ENCODE peak calls at places on chromosomes 4 and X, in four cellular contexts. One of them, this sample, is unnamed.

GRCh38 chr4:140252742-140253555 is 99.0 kb upstream of the MAML3 start:
- DNase-seq in SK-N-SH: peak; percentile 94
- DNase-seq in K562: peak; percentile 73
- DNase-seq in HCT116: peak; percentile 43
- DNase-seq in this sample: peak; percentile 28

GRCh38 chr4:128590773-128591172 is 218.7 kb upstream of the JADE1 start:
- DNase-seq in SK-N-SH: no peak
- DNase-seq in K562: no peak
- DNase-seq in HCT116: no peak
- DNase-seq in this sample: no peak

GRCh38 chrX:105263171-105263570 is 42.7 kb upstream of the TEX13A start:
- DNase-seq in SK-N-SH: no peak
- DNase-seq in K562: no peak
- DNase-seq in HCT116: no peak
- DNase-seq in this sample: no peak

GRCh38 chrX:13093489-13094140 is 49.2 kb upstream of the FAM9C start:
- DNase-seq in SK-N-SH: no peak
- DNase-seq in K562: no peak
- DNase-seq in HCT116: no peak
- DNase-seq in this sample: no peak

GRCh38 chr4:3805731-3806130 is 39.5 kb downstream of the ADRA2C start:
- DNase-seq in SK-N-SH: no peak
- DNase-seq in K562: no peak
- DNase-seq in HCT116: no peak
- DNase-seq in this sample: no peak

GRCh38 chr4:163367651-163368050 is 24.0 kb downstream of the NPY5R start:
- DNase-seq in SK-N-SH: no peak
- DNase-seq in K562: no peak
- DNase-seq in HCT116: no peak
- DNase-seq in this sample: no peak

GRCh38 chr4:38046735-38047487 is 86.7 kb downstream of the PTTG2 start:
- DNase-seq in SK-N-SH: no peak
- DNase-seq in K562: no peak
- DNase-seq in HCT116: no peak
- DNase-seq in this sample: peak; percentile 33

GRCh38 chrX:69229436-69229835 is 64.2 kb upstream of the PJA1 start:
- DNase-seq in SK-N-SH: no peak
- DNase-seq in K562: no peak
- DNase-seq in HCT116: no peak
- DNase-seq in this sample: no peak

GRCh38 chr4:188660796-188661195 is 521.6 kb downstream of the TRIML1 start:
- DNase-seq in SK-N-SH: no peak
- DNase-seq in K562: no peak
- DNase-seq in HCT116: no peak
- DNase-seq in this sample: no peak

GRCh38 chrX:15236146-15236545 is 33.7 kb downstream of the ASB9 start:
- DNase-seq in SK-N-SH: no peak
- DNase-seq in K562: no peak
- DNase-seq in HCT116: no peak
- DNase-seq in this sample: no peak

GRCh38 chr4:476501-476900 is 22.5 kb downstream of the ZNF721 start:
- DNase-seq in SK-N-SH: no peak
- DNase-seq in K562: no peak
- DNase-seq in HCT116: no peak
- DNase-seq in this sample: no peak

GRCh38 chr4:95158045-95158444 is 390.7 kb downstream of the UNC5C start:
- DNase-seq in SK-N-SH: no peak
- DNase-seq in K562: no peak
- DNase-seq in HCT116: no peak
- DNase-seq in this sample: no peak

GRCh38 chr4:109574443-109574850 is 14.4 kb downstream of the MCUB start:
- DNase-seq in SK-N-SH: no peak
- DNase-seq in K562: peak; percentile 35
- DNase-seq in HCT116: no peak
- DNase-seq in this sample: no peak

GRCh38 chrX:107629533-107629909 is 1.2 kb downstream of the PRPS1 start:
- DNase-seq in SK-N-SH: peak; percentile 25
- DNase-seq in K562: peak; percentile 30
- DNase-seq in HCT116: no peak
- DNase-seq in this sample: no peak

GRCh38 chrX:24037729-24038128 is 10.7 kb upstream of the KLHL15 start:
- DNase-seq in SK-N-SH: no peak
- DNase-seq in K562: no peak
- DNase-seq in HCT116: no peak
- DNase-seq in this sample: no peak

GRCh38 chrX:14095702-14096101 is 66.0 kb upstream of the GEMIN8 start:
- DNase-seq in SK-N-SH: peak; percentile 52
- DNase-seq in K562: peak; percentile 44
- DNase-seq in HCT116: peak; percentile 57
- DNase-seq in this sample: peak; percentile 40

GRCh38 chr4:77804471-77804870 is 14.7 kb downstream of the CNOT6L start:
- DNase-seq in SK-N-SH: no peak
- DNase-seq in K562: no peak
- DNase-seq in HCT116: no peak
- DNase-seq in this sample: no peak

GRCh38 chr4:61068745-61069144 is 131.4 kb upstream of the ADGRL3 start:
- DNase-seq in SK-N-SH: no peak
- DNase-seq in K562: no peak
- DNase-seq in HCT116: no peak
- DNase-seq in this sample: no peak

GRCh38 chrX:87846956-87847355 is 329.4 kb downstream of the KLHL4 start:
- DNase-seq in SK-N-SH: no peak
- DNase-seq in K562: no peak
- DNase-seq in HCT116: no peak
- DNase-seq in this sample: no peak

GRCh38 chr4:144575181-144575580 is 70.8 kb upstream of the HHIP start:
- DNase-seq in SK-N-SH: no peak
- DNase-seq in K562: no peak
- DNase-seq in HCT116: no peak
- DNase-seq in this sample: no peak

GRCh38 chrX:49192722-49193328 is 6.7 kb upstream of the PRICKLE3 start:
- DNase-seq in SK-N-SH: no peak
- DNase-seq in K562: no peak
- DNase-seq in HCT116: no peak
- DNase-seq in this sample: no peak

GRCh38 chr4:139606600-139607301 is 50.7 kb upstream of the SETD7 start:
- DNase-seq in SK-N-SH: no peak
- DNase-seq in K562: peak; percentile 36
- DNase-seq in HCT116: no peak
- DNase-seq in this sample: no peak

GRCh38 chr4:177290780-177291179 is 18.9 kb upstream of the NEIL3 start:
- DNase-seq in SK-N-SH: no peak
- DNase-seq in K562: no peak
- DNase-seq in HCT116: no peak
- DNase-seq in this sample: no peak

GRCh38 chr4:88217169-88217568 is 58.7 kb upstream of the ABCG2 start:
- DNase-seq in SK-N-SH: no peak
- DNase-seq in K562: no peak
- DNase-seq in HCT116: no peak
- DNase-seq in this sample: no peak

GRCh38 chrX:80139564-80139963 is 125.0 kb downstream of the TBX22 start:
- DNase-seq in SK-N-SH: no peak
- DNase-seq in K562: no peak
- DNase-seq in HCT116: no peak
- DNase-seq in this sample: no peak

GRCh38 chr4:11507920-11508319 is 79.2 kb upstream of the HS3ST1 start:
- DNase-seq in SK-N-SH: no peak
- DNase-seq in K562: no peak
- DNase-seq in HCT116: no peak
- DNase-seq in this sample: no peak

GRCh38 chr4:123338715-123339114 is 57.9 kb upstream of the SPRY1 start:
- DNase-seq in SK-N-SH: no peak
- DNase-seq in K562: no peak
- DNase-seq in HCT116: no peak
- DNase-seq in this sample: no peak

GRCh38 chr4:26069218-26069617 is 155.2 kb downstream of the SMIM20 start:
- DNase-seq in SK-N-SH: peak; percentile 62
- DNase-seq in K562: peak; percentile 24
- DNase-seq in HCT116: no peak
- DNase-seq in this sample: peak; percentile 62

GRCh38 chr4:177699365-177700213 is 257.4 kb upstream of the AGA start:
- DNase-seq in SK-N-SH: no peak
- DNase-seq in K562: no peak
- DNase-seq in HCT116: no peak
- DNase-seq in this sample: no peak

GRCh38 chrX:136028383-136028984 is 43.2 kb downstream of the SLC9A6 start:
- DNase-seq in SK-N-SH: peak; percentile 47
- DNase-seq in K562: peak; percentile 16
- DNase-seq in HCT116: peak; percentile 21
- DNase-seq in this sample: peak; percentile 11

GRCh38 chrX:50430917-50431316 is 39.7 kb downstream of the DGKK start:
- DNase-seq in SK-N-SH: no peak
- DNase-seq in K562: no peak
- DNase-seq in HCT116: no peak
- DNase-seq in this sample: no peak

GRCh38 chr4:181646864-181647263 is 596.3 kb upstream of the TENM3 start:
- DNase-seq in SK-N-SH: no peak
- DNase-seq in K562: no peak
- DNase-seq in HCT116: no peak
- DNase-seq in this sample: no peak

GRCh38 chr4:125303058-125303457 is 11.7 kb upstream of the FAT4 start:
- DNase-seq in SK-N-SH: no peak
- DNase-seq in K562: no peak
- DNase-seq in HCT116: no peak
- DNase-seq in this sample: no peak

GRCh38 chr4:148007789-148008188 is 275.9 kb downstream of the ARHGAP10 start:
- DNase-seq in SK-N-SH: no peak
- DNase-seq in K562: no peak
- DNase-seq in HCT116: no peak
- DNase-seq in this sample: no peak

GRCh38 chrX:31233941-31234496 is 162.2 kb upstream of the FTHL17 start:
- DNase-seq in SK-N-SH: no peak
- DNase-seq in K562: no peak
- DNase-seq in HCT116: no peak
- DNase-seq in this sample: peak; percentile 71

GRCh38 chr4:4480685-4481393 is 61.0 kb downstream of the STX18 start:
- DNase-seq in SK-N-SH: peak; percentile 45
- DNase-seq in K562: no peak
- DNase-seq in HCT116: no peak
- DNase-seq in this sample: no peak

GRCh38 chr4:1403591-1404572 is 2.4 kb downstream of the NKX1-1 start:
- DNase-seq in SK-N-SH: peak; percentile 50
- DNase-seq in K562: no peak
- DNase-seq in HCT116: no peak
- DNase-seq in this sample: no peak

DNA sequence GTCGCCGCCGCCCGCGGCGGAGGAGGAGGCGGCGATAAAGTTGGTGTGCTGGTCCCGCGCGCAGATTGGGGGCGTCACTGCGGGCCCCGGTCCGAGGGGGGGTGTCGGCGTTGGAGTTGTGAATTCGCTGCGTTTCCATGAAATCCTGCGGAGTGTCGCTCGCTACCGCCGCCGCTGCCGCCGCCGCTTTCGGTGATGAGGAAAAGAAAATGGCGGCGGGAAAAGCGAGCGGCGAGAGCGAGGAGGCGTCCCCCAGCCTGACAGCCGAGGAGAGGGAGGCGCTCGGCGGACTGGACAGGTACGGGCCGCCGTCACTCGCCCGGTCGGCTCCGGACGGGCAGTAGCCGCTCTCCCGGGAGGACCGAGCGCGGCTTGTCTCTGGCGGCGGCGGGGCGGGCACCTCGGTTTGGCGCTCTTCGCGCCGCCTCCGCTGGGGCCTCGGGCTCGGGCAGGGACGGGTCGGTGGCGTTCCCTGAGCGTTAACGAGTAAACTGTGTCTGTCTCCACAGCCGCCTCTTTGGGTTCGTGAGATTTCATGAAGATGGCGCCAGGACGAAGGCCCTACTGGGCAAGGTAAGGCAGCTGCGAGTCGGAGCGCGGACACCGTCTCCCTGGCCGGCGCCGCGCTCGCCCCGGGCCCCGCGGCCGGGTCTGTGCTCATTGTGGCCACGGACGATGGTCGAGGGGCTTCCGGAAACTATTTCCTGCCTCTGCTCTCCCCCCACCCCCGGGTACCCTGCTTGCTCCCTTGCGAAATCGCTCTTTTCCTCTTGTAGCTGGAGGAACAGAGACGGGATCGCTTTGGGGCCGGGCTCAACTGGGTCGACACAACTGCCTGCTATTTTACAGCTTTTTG is 655 bp downstream of the KDM6A start:
- DNase-seq in SK-N-SH: peak; percentile 74
- DNase-seq in K562: peak; percentile 30
- DNase-seq in HCT116: no peak
- DNase-seq in this sample: no peak
- TF ChIP-seq YY1 in SK-N-SH: peak; percentile 89
- TF ChIP-seq YY1 in K562: peak; percentile 27
- TF ChIP-seq YY1 in HCT116: peak; percentile 73
- TF ChIP-seq YY1 in this sample: no peak

DNA sequence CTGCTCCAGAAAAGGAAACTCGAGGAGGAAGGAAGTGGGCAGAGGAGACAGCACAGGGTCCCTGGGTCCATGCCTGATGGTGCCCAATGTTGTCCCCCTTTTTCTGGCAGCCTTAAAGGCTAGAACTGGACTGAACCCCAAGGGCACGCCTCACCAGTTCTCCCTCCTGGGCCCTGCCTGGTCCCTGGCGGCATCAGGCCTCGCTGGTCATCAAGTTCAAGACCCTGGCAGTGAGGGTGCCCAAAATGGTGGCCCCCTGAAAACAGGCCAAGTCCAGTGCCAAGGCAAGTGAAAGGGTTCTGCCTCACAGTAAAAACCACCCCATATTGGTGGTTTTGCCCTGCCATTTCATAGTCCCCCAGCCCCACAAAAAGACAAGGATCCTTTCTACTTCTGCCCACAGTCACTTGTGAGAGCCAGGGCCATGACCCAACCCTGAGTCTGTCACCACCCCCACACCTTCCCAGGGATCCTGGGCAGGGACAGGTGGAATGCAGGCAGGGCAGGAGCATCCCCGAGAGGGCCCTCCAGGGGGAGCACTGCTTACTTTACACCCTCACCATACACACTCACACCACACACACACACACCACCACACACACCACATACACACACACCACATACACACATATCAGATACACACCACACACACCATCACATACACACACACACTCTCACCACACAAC is 107.6 kb downstream of the DCTD start:
- DNase-seq in SK-N-SH: no peak
- DNase-seq in K562: no peak
- DNase-seq in HCT116: peak; percentile 18
- DNase-seq in this sample: no peak
- H3K9ac ChIP-seq in SK-N-SH: no peak overlapping the region
- H3K9ac ChIP-seq in K562: no peak overlapping the region
- H3K9ac ChIP-seq in HCT116: no peak overlapping the region
- H3K9ac ChIP-seq in this sample: no peak overlapping the region

GRCh38 chr4:13872145-13872544 is 244.6 kb upstream of the BOD1L1 start:
- DNase-seq in SK-N-SH: no peak
- DNase-seq in K562: no peak
- DNase-seq in HCT116: no peak
- DNase-seq in this sample: no peak
- TF ChIP-seq YY1 in SK-N-SH: no peak
- TF ChIP-seq YY1 in K562: no peak
- TF ChIP-seq YY1 in HCT116: no peak
- TF ChIP-seq YY1 in this sample: no peak

GRCh38 chrX:103311401-103311785 is 603 bp upstream of the BEX2 start:
- DNase-seq in SK-N-SH: no peak
- DNase-seq in K562: no peak
- DNase-seq in HCT116: no peak
- DNase-seq in this sample: no peak

GRCh38 chrX:103309860-103310591 is 764 bp downstream of the BEX2 start:
- DNase-seq in SK-N-SH: peak; percentile 56
- DNase-seq in K562: no peak
- DNase-seq in HCT116: no peak
- DNase-seq in this sample: no peak

GRCh38 chrX:103310592-103311400 is at the start of gene BEX2:
- DNase-seq in SK-N-SH: peak; percentile 89
- DNase-seq in K562: peak; percentile 74
- DNase-seq in HCT116: peak; percentile 40
- DNase-seq in this sample: peak; percentile 82
- H3K9ac ChIP-seq in SK-N-SH: no peak within 1 kb of the TSS
- H3K9ac ChIP-seq in K562: peak within 1 kb of the TSS; percentile 89
- H3K9ac ChIP-seq in HCT116: peak within 1 kb of the TSS; percentile 70
- H3K9ac ChIP-seq in this sample: peak within 1 kb of the TSS; percentile 70